ENCODE peak calls at places on chromosome 20, in nine cellular contexts. One of them, this sample, is unnamed.

GRCh38 chr20:17871181-17871580 is 97.4 kb downstream of the SNX5 start:
- DNase-seq in neural progenitor cell: no peak
- DNase-seq in colonic mucosa: no peak
- DNase-seq in lower lobe of right lung: no peak
- DNase-seq in lung: no peak
- DNase-seq in fibroblast of mammary gland: no peak
- DNase-seq in mesenchymal stem cell: no peak
- DNase-seq in left lung: no peak
- DNase-seq in SJSA1: no peak
- DNase-seq in this sample: no peak

GRCh38 chr20:12886618-12887363 is 122.0 kb upstream of the SPTLC3 start:
- DNase-seq in neural progenitor cell: no peak
- DNase-seq in colonic mucosa: no peak
- DNase-seq in lower lobe of right lung: no peak
- DNase-seq in lung: no peak
- DNase-seq in fibroblast of mammary gland: no peak
- DNase-seq in mesenchymal stem cell: no peak
- DNase-seq in left lung: no peak
- DNase-seq in SJSA1: no peak
- DNase-seq in this sample: no peak

GRCh38 chr20:43508604-43509040 is 1.1 kb downstream of the L3MBTL1 start:
- DNase-seq in neural progenitor cell: peak
- DNase-seq in colonic mucosa: no peak
- DNase-seq in lower lobe of right lung: no peak
- DNase-seq in lung: no peak
- DNase-seq in fibroblast of mammary gland: no peak
- DNase-seq in mesenchymal stem cell: peak
- DNase-seq in left lung: no peak
- DNase-seq in SJSA1: no peak
- DNase-seq in this sample: no peak

GRCh38 chr20:37315293-37316110 is 26.0 kb downstream of the MANBAL start:
- DNase-seq in neural progenitor cell: no peak
- DNase-seq in colonic mucosa: no peak
- DNase-seq in lower lobe of right lung: no peak
- DNase-seq in lung: no peak
- DNase-seq in fibroblast of mammary gland: peak
- DNase-seq in mesenchymal stem cell: peak
- DNase-seq in left lung: peak
- DNase-seq in SJSA1: no peak
- DNase-seq in this sample: no peak

GRCh38 chr20:31813611-31814010 is 5.5 kb upstream of the MYLK2 start:
- DNase-seq in neural progenitor cell: no peak
- DNase-seq in colonic mucosa: no peak
- DNase-seq in lower lobe of right lung: no peak
- DNase-seq in lung: no peak
- DNase-seq in fibroblast of mammary gland: no peak
- DNase-seq in mesenchymal stem cell: no peak
- DNase-seq in left lung: no peak
- DNase-seq in SJSA1: no peak
- DNase-seq in this sample: no peak

GRCh38 chr20:6122111-6122872 is 538 bp downstream of the FERMT1 start:
- DNase-seq in neural progenitor cell: peak
- DNase-seq in colonic mucosa: peak
- DNase-seq in lower lobe of right lung: no peak
- DNase-seq in lung: no peak
- DNase-seq in fibroblast of mammary gland: peak
- DNase-seq in mesenchymal stem cell: peak
- DNase-seq in left lung: no peak
- DNase-seq in SJSA1: no peak
- DNase-seq in this sample: no peak

GRCh38 chr20:62529916-62530642 is 54.3 kb upstream of the GATA5 start:
- DNase-seq in neural progenitor cell: no peak
- DNase-seq in colonic mucosa: no peak
- DNase-seq in lower lobe of right lung: no peak
- DNase-seq in lung: no peak
- DNase-seq in fibroblast of mammary gland: no peak
- DNase-seq in mesenchymal stem cell: no peak
- DNase-seq in left lung: no peak
- DNase-seq in SJSA1: no peak
- DNase-seq in this sample: no peak

GRCh38 chr20:23396961-23397620 is 24.2 kb downstream of the NAPB start:
- DNase-seq in neural progenitor cell: no peak
- DNase-seq in colonic mucosa: no peak
- DNase-seq in lower lobe of right lung: no peak
- DNase-seq in lung: no peak
- DNase-seq in fibroblast of mammary gland: peak
- DNase-seq in mesenchymal stem cell: no peak
- DNase-seq in left lung: no peak
- DNase-seq in SJSA1: no peak
- DNase-seq in this sample: no peak

GRCh38 chr20:3777726-3778629 is 3.3 kb downstream of the SPEF1 start:
- DNase-seq in neural progenitor cell: peak
- DNase-seq in colonic mucosa: peak
- DNase-seq in lower lobe of right lung: peak
- DNase-seq in lung: peak
- DNase-seq in fibroblast of mammary gland: peak
- DNase-seq in mesenchymal stem cell: peak
- DNase-seq in left lung: peak
- DNase-seq in SJSA1: no peak
- DNase-seq in this sample: no peak

GRCh38 chr20:22496817-22497216 is 87.6 kb downstream of the FOXA2 start:
- DNase-seq in neural progenitor cell: no peak
- DNase-seq in colonic mucosa: no peak
- DNase-seq in lower lobe of right lung: no peak
- DNase-seq in lung: no peak
- DNase-seq in fibroblast of mammary gland: peak
- DNase-seq in mesenchymal stem cell: no peak
- DNase-seq in left lung: no peak
- DNase-seq in SJSA1: no peak
- DNase-seq in this sample: no peak

GRCh38 chr20:46978871-46979536 is 84.4 kb downstream of the EYA2 start:
- DNase-seq in neural progenitor cell: no peak
- DNase-seq in colonic mucosa: no peak
- DNase-seq in lower lobe of right lung: no peak
- DNase-seq in lung: no peak
- DNase-seq in fibroblast of mammary gland: no peak
- DNase-seq in mesenchymal stem cell: no peak
- DNase-seq in left lung: no peak
- DNase-seq in SJSA1: no peak
- DNase-seq in this sample: no peak

GRCh38 chr20:10917826-10918225 is 244.0 kb upstream of the JAG1 start:
- DNase-seq in neural progenitor cell: no peak
- DNase-seq in colonic mucosa: no peak
- DNase-seq in lower lobe of right lung: no peak
- DNase-seq in lung: no peak
- DNase-seq in fibroblast of mammary gland: no peak
- DNase-seq in mesenchymal stem cell: no peak
- DNase-seq in left lung: no peak
- DNase-seq in SJSA1: no peak
- DNase-seq in this sample: no peak

GRCh38 chr20:1671891-1672669 is 14.5 kb upstream of the SIRPG start:
- DNase-seq in neural progenitor cell: no peak
- DNase-seq in colonic mucosa: no peak
- DNase-seq in lower lobe of right lung: no peak
- DNase-seq in lung: no peak
- DNase-seq in fibroblast of mammary gland: no peak
- DNase-seq in mesenchymal stem cell: no peak
- DNase-seq in left lung: no peak
- DNase-seq in SJSA1: no peak
- DNase-seq in this sample: peak

GRCh38 chr20:37273988-37274387 is 12.4 kb upstream of the GHRH start:
- DNase-seq in neural progenitor cell: no peak
- DNase-seq in colonic mucosa: no peak
- DNase-seq in lower lobe of right lung: no peak
- DNase-seq in lung: no peak
- DNase-seq in fibroblast of mammary gland: no peak
- DNase-seq in mesenchymal stem cell: no peak
- DNase-seq in left lung: no peak
- DNase-seq in SJSA1: no peak
- DNase-seq in this sample: no peak

GRCh38 chr20:43536817-43537440 is 21.9 kb upstream of the SGK2 start:
- DNase-seq in neural progenitor cell: no peak
- DNase-seq in colonic mucosa: no peak
- DNase-seq in lower lobe of right lung: no peak
- DNase-seq in lung: no peak
- DNase-seq in fibroblast of mammary gland: no peak
- DNase-seq in mesenchymal stem cell: no peak
- DNase-seq in left lung: no peak
- DNase-seq in SJSA1: no peak
- DNase-seq in this sample: no peak

GRCh38 chr20:11379257-11380011 is 538.3 kb upstream of the BTBD3 start:
- DNase-seq in neural progenitor cell: peak
- DNase-seq in colonic mucosa: no peak
- DNase-seq in lower lobe of right lung: no peak
- DNase-seq in lung: no peak
- DNase-seq in fibroblast of mammary gland: no peak
- DNase-seq in mesenchymal stem cell: peak
- DNase-seq in left lung: no peak
- DNase-seq in SJSA1: no peak
- DNase-seq in this sample: no peak

GRCh38 chr20:45892049-45892816 is 1.1 kb downstream of the CTSA start:
- DNase-seq in neural progenitor cell: peak
- DNase-seq in colonic mucosa: peak
- DNase-seq in lower lobe of right lung: no peak
- DNase-seq in lung: no peak
- DNase-seq in fibroblast of mammary gland: no peak
- DNase-seq in mesenchymal stem cell: peak
- DNase-seq in left lung: peak
- DNase-seq in SJSA1: peak
- DNase-seq in this sample: no peak
- H3K4me3 ChIP-seq in neural progenitor cell: peak
- H3K4me3 ChIP-seq in colonic mucosa: peak
- H3K4me3 ChIP-seq in lower lobe of right lung: peak
- H3K4me3 ChIP-seq in lung: peak
- H3K4me3 ChIP-seq in fibroblast of mammary gland: peak
- H3K4me3 ChIP-seq in mesenchymal stem cell: peak
- H3K4me3 ChIP-seq in left lung: peak
- H3K4me3 ChIP-seq in SJSA1: peak
- H3K4me3 ChIP-seq in this sample: peak

GRCh38 chr20:44810061-44810390 is 320 bp downstream of the RIMS4 start:
- DNase-seq in neural progenitor cell: no peak
- DNase-seq in colonic mucosa: no peak
- DNase-seq in lower lobe of right lung: no peak
- DNase-seq in lung: no peak
- DNase-seq in fibroblast of mammary gland: no peak
- DNase-seq in mesenchymal stem cell: no peak
- DNase-seq in left lung: no peak
- DNase-seq in SJSA1: no peak
- DNase-seq in this sample: no peak

GRCh38 chr20:44807684-44808056 is 2.7 kb downstream of the RIMS4 start:
- DNase-seq in neural progenitor cell: no peak
- DNase-seq in colonic mucosa: no peak
- DNase-seq in lower lobe of right lung: no peak
- DNase-seq in lung: no peak
- DNase-seq in fibroblast of mammary gland: no peak
- DNase-seq in mesenchymal stem cell: no peak
- DNase-seq in left lung: no peak
- DNase-seq in SJSA1: no peak
- DNase-seq in this sample: no peak

GRCh38 chr20:44810391-44811149 is at the start of gene RIMS4:
- DNase-seq in neural progenitor cell: peak
- DNase-seq in colonic mucosa: no peak
- DNase-seq in lower lobe of right lung: no peak
- DNase-seq in lung: no peak
- DNase-seq in fibroblast of mammary gland: no peak
- DNase-seq in mesenchymal stem cell: no peak
- DNase-seq in left lung: no peak
- DNase-seq in SJSA1: no peak
- DNase-seq in this sample: no peak

GRCh38 chr20:44811150-44811685 is 872 bp upstream of the RIMS4 start:
- DNase-seq in neural progenitor cell: no peak
- DNase-seq in colonic mucosa: no peak
- DNase-seq in lower lobe of right lung: no peak
- DNase-seq in lung: no peak
- DNase-seq in fibroblast of mammary gland: no peak
- DNase-seq in mesenchymal stem cell: no peak
- DNase-seq in left lung: no peak
- DNase-seq in SJSA1: no peak
- DNase-seq in this sample: no peak

GRCh38 chr20:44809380-44810060 is 826 bp downstream of the RIMS4 start:
- DNase-seq in neural progenitor cell: no peak
- DNase-seq in colonic mucosa: no peak
- DNase-seq in lower lobe of right lung: no peak
- DNase-seq in lung: no peak
- DNase-seq in fibroblast of mammary gland: no peak
- DNase-seq in mesenchymal stem cell: no peak
- DNase-seq in left lung: no peak
- DNase-seq in SJSA1: no peak
- DNase-seq in this sample: no peak
- H3K4me3 ChIP-seq in neural progenitor cell: peak
- H3K4me3 ChIP-seq in colonic mucosa: no peak
- H3K4me3 ChIP-seq in lower lobe of right lung: peak
- H3K4me3 ChIP-seq in lung: no peak
- H3K4me3 ChIP-seq in fibroblast of mammary gland: no peak
- H3K4me3 ChIP-seq in mesenchymal stem cell: no peak
- H3K4me3 ChIP-seq in left lung: peak
- H3K4me3 ChIP-seq in SJSA1: no peak
- H3K4me3 ChIP-seq in this sample: no peak

GRCh38 chr20:38903335-38903734 is 22.9 kb upstream of the FAM83D start:
- DNase-seq in neural progenitor cell: no peak
- DNase-seq in colonic mucosa: no peak
- DNase-seq in lower lobe of right lung: no peak
- DNase-seq in lung: no peak
- DNase-seq in fibroblast of mammary gland: no peak
- DNase-seq in mesenchymal stem cell: no peak
- DNase-seq in left lung: no peak
- DNase-seq in SJSA1: no peak
- DNase-seq in this sample: no peak
- H3K4me3 ChIP-seq in neural progenitor cell: no peak
- H3K4me3 ChIP-seq in colonic mucosa: no peak
- H3K4me3 ChIP-seq in lower lobe of right lung: no peak
- H3K4me3 ChIP-seq in lung: no peak
- H3K4me3 ChIP-seq in fibroblast of mammary gland: no peak
- H3K4me3 ChIP-seq in mesenchymal stem cell: no peak
- H3K4me3 ChIP-seq in left lung: no peak
- H3K4me3 ChIP-seq in SJSA1: no peak
- H3K4me3 ChIP-seq in this sample: no peak

DNA sequence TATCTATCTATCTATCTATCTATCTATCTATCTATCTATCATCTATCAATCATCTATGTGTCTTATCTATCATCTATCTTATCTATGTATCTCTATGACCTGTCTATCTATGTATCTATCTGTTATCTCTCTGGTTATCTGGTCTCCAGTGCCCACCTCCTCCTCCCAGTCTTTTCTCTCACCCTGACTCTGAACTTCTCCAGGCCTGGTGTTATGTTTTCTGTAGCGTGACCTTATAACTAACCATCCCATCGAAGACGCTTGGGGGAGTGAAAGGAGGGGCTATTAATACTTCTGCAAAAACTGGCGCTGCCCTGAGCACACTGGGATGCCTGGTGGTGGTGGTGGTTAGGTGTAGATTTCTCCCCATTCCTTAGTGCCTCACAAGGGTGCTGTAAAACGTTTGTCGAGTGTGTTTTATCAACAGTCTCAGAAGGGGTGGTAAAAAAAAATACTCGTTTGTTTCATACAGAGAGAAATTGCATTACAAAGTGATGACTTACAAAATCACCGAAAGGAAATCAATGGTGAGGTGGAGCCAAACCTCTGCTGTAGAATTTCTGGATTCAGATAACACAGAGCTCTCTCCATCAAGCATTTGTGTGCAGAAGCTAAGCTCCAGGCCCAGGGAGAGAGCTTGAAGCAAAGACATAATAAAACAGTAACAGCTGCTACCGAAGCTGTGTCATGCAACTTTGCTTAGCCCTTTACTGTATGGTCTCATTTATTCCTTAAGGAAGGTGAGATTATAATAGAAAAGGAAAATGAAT is 156.1 kb downstream of the BCAS1 start:
- DNase-seq in neural progenitor cell: no peak
- DNase-seq in colonic mucosa: no peak
- DNase-seq in lower lobe of right lung: no peak
- DNase-seq in lung: no peak
- DNase-seq in fibroblast of mammary gland: no peak
- DNase-seq in mesenchymal stem cell: peak
- DNase-seq in left lung: no peak
- DNase-seq in SJSA1: no peak
- DNase-seq in this sample: no peak
- H3K4me3 ChIP-seq in neural progenitor cell: peak
- H3K4me3 ChIP-seq in colonic mucosa: no peak
- H3K4me3 ChIP-seq in lower lobe of right lung: peak
- H3K4me3 ChIP-seq in lung: no peak
- H3K4me3 ChIP-seq in fibroblast of mammary gland: no peak
- H3K4me3 ChIP-seq in mesenchymal stem cell: peak
- H3K4me3 ChIP-seq in left lung: no peak
- H3K4me3 ChIP-seq in SJSA1: no peak
- H3K4me3 ChIP-seq in this sample: no peak

This sample was measured in Jurkat, Clone E6-1.